ENCODE peak calls at places on chromosomes 13 and 19, in four cellular contexts. One of them, this sample, is unnamed.

GRCh38 chr19:4183967-4184717 is 1.7 kb downstream of the ANKRD24 start:
- DNase-seq in breast epithelium: no peak
- DNase-seq in adrenal gland: no peak
- DNase-seq in IMR-90: no peak
- DNase-seq in this sample: no peak

GRCh38 chr13:65768545-65768944 is 1461.6 kb downstream of the PCDH9 start:
- DNase-seq in adrenal gland: no peak
- DNase-seq in breast epithelium: no peak
- DNase-seq in IMR-90: no peak
- DNase-seq in this sample: no peak

GRCh38 chr13:28611654-28612131 is 47.2 kb upstream of the POMP start:
- DNase-seq in adrenal gland: no peak
- DNase-seq in IMR-90: peak; percentile 44
- DNase-seq in breast epithelium: no peak
- DNase-seq in this sample: no peak

GRCh38 chr13:77579971-77580370 is 44.5 kb downstream of the SCEL start:
- DNase-seq in adrenal gland: no peak
- DNase-seq in breast epithelium: no peak
- DNase-seq in IMR-90: no peak
- DNase-seq in this sample: no peak

GRCh38 chr19:8403098-8403819 is 9.8 kb upstream of the MARCHF2 start:
- DNase-seq in IMR-90: no peak
- DNase-seq in breast epithelium: no peak
- DNase-seq in adrenal gland: no peak
- DNase-seq in this sample: no peak

GRCh38 chr19:5775668-5776309 is 8.8 kb downstream of the PRR22 start:
- DNase-seq in IMR-90: peak; percentile 51
- DNase-seq in breast epithelium: no peak
- DNase-seq in adrenal gland: no peak
- DNase-seq in this sample: no peak

GRCh38 chr13:44575741-44576395 is at the start of gene TSC22D1:
- DNase-seq in breast epithelium: no peak
- DNase-seq in adrenal gland: peak; percentile 36
- DNase-seq in IMR-90: peak; percentile 56
- DNase-seq in this sample: peak; percentile 48

GRCh38 chr13:112132142-112132541 is 65.2 kb downstream of the SOX1 start:
- DNase-seq in breast epithelium: peak; percentile 19
- DNase-seq in IMR-90: no peak
- DNase-seq in adrenal gland: no peak
- DNase-seq in this sample: no peak

GRCh38 chr13:104286566-104287290 is 1220.5 kb upstream of the SLC10A2 start:
- DNase-seq in adrenal gland: no peak
- DNase-seq in IMR-90: no peak
- DNase-seq in breast epithelium: no peak
- DNase-seq in this sample: no peak

GRCh38 chr19:7515471-7516226 is at the start of gene ZNF358:
- DNase-seq in adrenal gland: peak; percentile 86
- DNase-seq in IMR-90: peak; percentile 46
- DNase-seq in breast epithelium: no peak
- DNase-seq in this sample: peak; percentile 50

GRCh38 chr13:61149333-61149730 is 266.3 kb downstream of the PCDH20 start:
- DNase-seq in IMR-90: no peak
- DNase-seq in breast epithelium: no peak
- DNase-seq in adrenal gland: no peak
- DNase-seq in this sample: no peak

GRCh38 chr13:80680786-80681366 is 339.9 kb upstream of the SPRY2 start:
- DNase-seq in adrenal gland: no peak
- DNase-seq in IMR-90: no peak
- DNase-seq in breast epithelium: no peak
- DNase-seq in this sample: no peak
- TF ChIP-seq POLR2A in adrenal gland: no peak
- TF ChIP-seq POLR2A in IMR-90: no peak
- TF ChIP-seq POLR2A in breast epithelium: no peak
- TF ChIP-seq POLR2A in this sample: no peak

GRCh38 chr19:30539981-30540380 is 167.8 kb downstream of the ZNF536 start:
- DNase-seq in IMR-90: no peak
- DNase-seq in adrenal gland: no peak
- DNase-seq in breast epithelium: no peak
- DNase-seq in this sample: no peak
- TF ChIP-seq POLR2A in IMR-90: no peak
- TF ChIP-seq POLR2A in adrenal gland: no peak
- TF ChIP-seq POLR2A in breast epithelium: no peak
- TF ChIP-seq POLR2A in this sample: no peak

DNA sequence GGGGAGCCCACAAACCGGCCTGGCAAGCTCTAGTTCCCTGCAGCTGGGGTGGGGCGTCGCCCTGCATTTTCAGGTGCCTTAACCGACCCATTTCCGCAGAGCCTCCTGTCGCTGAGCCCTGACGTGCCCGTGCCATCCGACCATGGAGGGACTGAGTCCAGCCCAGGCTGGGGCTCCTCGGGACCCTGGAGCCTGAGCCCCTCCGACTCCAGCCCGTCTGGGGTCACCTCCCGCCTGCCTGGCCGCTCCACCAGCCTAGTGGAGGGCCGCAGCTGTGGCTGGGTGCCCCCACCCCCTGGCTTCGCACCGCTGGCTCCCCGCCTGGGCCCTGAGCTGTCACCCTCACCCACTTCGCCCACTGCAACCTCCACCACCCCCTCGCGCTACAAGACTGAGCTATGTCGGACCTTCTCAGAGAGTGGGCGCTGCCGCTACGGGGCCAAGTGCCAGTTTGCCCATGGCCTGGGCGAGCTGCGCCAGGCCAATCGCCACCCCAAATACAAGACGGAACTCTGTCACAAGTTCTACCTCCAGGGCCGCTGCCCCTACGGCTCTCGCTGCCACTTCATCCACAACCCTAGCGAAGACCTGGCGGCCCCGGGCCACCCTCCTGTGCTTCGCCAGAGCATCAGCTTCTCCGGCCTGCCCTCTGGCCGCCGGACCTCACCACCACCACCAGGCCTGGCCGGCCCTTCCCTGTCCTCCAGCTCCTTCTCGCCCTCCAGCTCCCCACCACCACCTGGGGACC is 1.2 kb downstream of the ZFP36 start:
- DNase-seq in adrenal gland: peak; percentile 39
- DNase-seq in IMR-90: no peak
- DNase-seq in breast epithelium: peak; percentile 82
- DNase-seq in this sample: peak; percentile 57
- TF ChIP-seq POLR2A in adrenal gland: peak; percentile 44
- TF ChIP-seq POLR2A in IMR-90: no peak
- TF ChIP-seq POLR2A in breast epithelium: peak; percentile 13
- TF ChIP-seq POLR2A in this sample: peak; percentile 75

GRCh38 chr19:52963229-52963760 is 614 bp upstream of the ZNF816 start:
- DNase-seq in IMR-90: no peak
- DNase-seq in adrenal gland: peak; percentile 9
- DNase-seq in breast epithelium: no peak
- DNase-seq in this sample: no peak
- TF ChIP-seq POLR2A in IMR-90: no peak
- TF ChIP-seq POLR2A in adrenal gland: no peak
- TF ChIP-seq POLR2A in breast epithelium: no peak
- TF ChIP-seq POLR2A in this sample: no peak

GRCh38 chr19:42219812-42220750 is at the start of gene ZNF526:
- DNase-seq in breast epithelium: peak; percentile 93
- DNase-seq in adrenal gland: peak; percentile 98
- DNase-seq in IMR-90: peak; percentile 97
- DNase-seq in this sample: peak; percentile 98
- TF ChIP-seq POLR2A in breast epithelium: no peak
- TF ChIP-seq POLR2A in adrenal gland: no peak
- TF ChIP-seq POLR2A in IMR-90: peak; percentile 88
- TF ChIP-seq POLR2A in this sample: peak; percentile 86

GRCh38 chr19:43723588-43723987 is 7.7 kb downstream of the IRGC start:
- DNase-seq in breast epithelium: no peak
- DNase-seq in IMR-90: no peak
- DNase-seq in adrenal gland: no peak
- DNase-seq in this sample: no peak

GRCh38 chr19:43727593-43727853 is 11.6 kb downstream of the IRGC start:
- DNase-seq in breast epithelium: no peak
- DNase-seq in adrenal gland: no peak
- DNase-seq in IMR-90: no peak
- DNase-seq in this sample: no peak

GRCh38 chr19:43724896-43725295 is 9.0 kb downstream of the IRGC start:
- DNase-seq in adrenal gland: no peak
- DNase-seq in breast epithelium: no peak
- DNase-seq in IMR-90: no peak
- DNase-seq in this sample: no peak

GRCh38 chr19:43725468-43725867 is 9.6 kb downstream of the IRGC start:
- DNase-seq in IMR-90: no peak
- DNase-seq in adrenal gland: peak; percentile 63
- DNase-seq in breast epithelium: no peak
- DNase-seq in this sample: no peak

GRCh38 chr19:43726736-43727592 is 11.1 kb downstream of the IRGC start:
- DNase-seq in IMR-90: no peak
- DNase-seq in adrenal gland: peak; percentile 74
- DNase-seq in breast epithelium: peak; percentile 59
- DNase-seq in this sample: no peak
- TF ChIP-seq POLR2A in IMR-90: no peak
- TF ChIP-seq POLR2A in adrenal gland: no peak
- TF ChIP-seq POLR2A in breast epithelium: no peak
- TF ChIP-seq POLR2A in this sample: no peak

This sample was measured in erythroblast.